ENCODE peak calls at places on chromosomes 6 and 20, in nine cellular contexts. G is PC-3, S is choroid plexus epithelial cell, U is A549, V is endothelial cell of umbilical vein, Q is adrenal gland, X is lung, O is AG10803, Z is AG04450. Y is an unnamed sample.

GRCh38 chr6:16939839-16940238 is 162.0 kb upstream of the STMND1 start:
- DNase-seq in G (no peak), S (no peak), U (no peak), V (no peak), Q (no peak), X (no peak), O (no peak), Z (no peak), Y (no peak)

GRCh38 chr20:8876381-8876780 is 192.5 kb upstream of the PLCB4 start:
- DNase-seq in G (no peak), S (no peak), U (no peak), V (no peak), Q (no peak), X (no peak), O (no peak), Z (no peak), Y (no peak)

GRCh38 chr6:124535299-124535698 is 426.9 kb upstream of the RNF217 start:
- DNase-seq in G (no peak), S (no peak), U (no peak), V (no peak), Q (no peak), X (no peak), O (no peak), Z (no peak), Y (no peak)

GRCh38 chr6:17987576-17988421 is at the start of gene KIF13A:
- DNase-seq in G (peak), S (peak), U (peak), V (peak), Q (peak), X (peak), O (peak), Z (no peak), Y (no peak)

GRCh38 chr20:50545123-50545522 is 34.9 kb downstream of the PTPN1 start:
- DNase-seq in G (no peak), S (no peak), U (no peak), V (no peak), Q (no peak), X (no peak), O (no peak), Z (no peak), Y (no peak)

GRCh38 chr20:36526521-36527011 is 14.8 kb upstream of the MYL9 start:
- DNase-seq in G (no peak), S (no peak), U (no peak), V (no peak), Q (peak), X (no peak), O (no peak), Z (no peak), Y (no peak)

GRCh38 chr20:59709636-59710035 is 105.3 kb downstream of the PHACTR3 start:
- DNase-seq in G (no peak), S (no peak), U (no peak), V (no peak), Q (no peak), X (no peak), O (no peak), Z (no peak), Y (no peak)

GRCh38 chr6:62298745-62299392 is 12.8 kb upstream of the KHDRBS2 start:
- DNase-seq in G (no peak), S (no peak), U (no peak), V (no peak), Q (no peak), X (no peak), O (no peak), Z (no peak), Y (no peak)

GRCh38 chr6:7959453-7959852 is 48.9 kb upstream of the TXNDC5 start:
- DNase-seq in G (peak), S (no peak), U (no peak), V (peak), Q (no peak), X (no peak), O (no peak), Z (no peak), Y (no peak)

GRCh38 chr6:92364948-92365386 is 1054.4 kb downstream of the EPHA7 start:
- DNase-seq in G (no peak), S (peak), U (no peak), V (no peak), Q (no peak), X (no peak), O (peak), Z (no peak), Y (no peak)

GRCh38 chr6:47437592-47437991 is 40.0 kb upstream of the CD2AP start:
- DNase-seq in G (no peak), S (no peak), U (no peak), V (no peak), Q (no peak), X (no peak), O (no peak), Z (no peak), Y (no peak)

GRCh38 chr6:34246563-34247391 is 2.0 kb downstream of the SMIM29 start:
- DNase-seq in G (peak), S (peak), U (no peak), V (peak), Q (no peak), X (no peak), O (no peak), Z (no peak), Y (no peak)

GRCh38 chr6:53336070-53336469 is 12.7 kb downstream of the ELOVL5 start:
- DNase-seq in G (no peak), S (no peak), U (no peak), V (no peak), Q (no peak), X (no peak), O (no peak), Z (no peak), Y (no peak)

GRCh38 chr6:53338304-53338703 is 10.4 kb downstream of the ELOVL5 start:
- DNase-seq in G (no peak), S (no peak), U (no peak), V (no peak), Q (no peak), X (no peak), O (no peak), Z (no peak), Y (no peak)

GRCh38 chr6:53331678-53332077 is 17.1 kb downstream of the ELOVL5 start:
- DNase-seq in G (no peak), S (no peak), U (no peak), V (no peak), Q (no peak), X (no peak), O (no peak), Z (no peak), Y (no peak)

GRCh38 chr6:53333439-53334408 is 15.0 kb downstream of the ELOVL5 start:
- DNase-seq in G (no peak), S (no peak), U (no peak), V (no peak), Q (no peak), X (no peak), O (no peak), Z (no peak), Y (no peak)

DNA sequence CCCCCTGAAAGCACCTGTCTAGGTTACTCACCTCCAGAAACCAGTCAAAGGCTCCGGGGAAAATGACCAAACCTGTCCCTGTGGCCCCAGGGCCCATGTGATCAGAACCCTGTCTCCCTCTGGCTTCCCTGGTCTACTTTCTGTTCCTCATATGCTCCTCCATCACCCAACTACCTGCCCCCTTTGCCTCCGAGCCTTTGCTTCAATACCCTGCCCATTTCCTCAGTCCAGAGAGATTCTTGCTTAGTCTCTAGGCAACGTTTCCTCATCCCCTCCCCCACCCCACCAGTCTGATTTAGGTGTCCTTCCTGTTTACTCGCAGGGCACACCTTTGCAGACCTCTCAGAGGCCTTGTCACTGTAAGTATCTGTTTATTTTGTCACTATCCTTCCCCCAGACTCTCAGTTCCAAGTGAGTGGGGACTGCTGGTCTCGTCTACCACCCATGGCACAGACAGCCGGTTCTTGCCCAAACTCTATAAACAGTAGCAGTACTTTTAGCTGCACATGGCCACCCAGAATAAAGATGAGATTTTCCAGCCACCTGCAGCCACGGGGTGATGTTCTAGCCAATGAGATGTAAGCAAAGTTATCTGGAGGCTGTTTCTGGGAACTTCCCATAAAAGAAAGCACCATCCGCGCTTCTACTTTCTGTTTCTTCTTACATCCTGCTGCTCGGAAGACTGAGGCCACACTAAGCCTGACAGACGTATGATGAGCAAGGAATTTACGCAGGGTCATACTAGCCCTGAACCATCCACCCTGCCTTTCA is 13.3 kb downstream of the ELOVL5 start:
- DNase-seq in G (no peak), S (no peak), U (no peak), V (no peak), Q (no peak), X (peak), O (no peak), Z (no peak), Y (no peak)
- H3K4me3 ChIP-seq in G (no peak), S (no peak), U (no peak), V (no peak), Q (no peak), X (no peak), O (no peak), Z (no peak), Y (no peak)

GRCh38 chr6:87407531-87407895 is 259 bp upstream of the CFAP206 start:
- DNase-seq in G (peak), S (peak), U (peak), V (peak), Q (no peak), X (peak), O (peak), Z (no peak), Y (peak)

GRCh38 chr6:87408721-87409155 is 966 bp downstream of the CFAP206 start:
- DNase-seq in G (no peak), S (no peak), U (no peak), V (no peak), Q (no peak), X (no peak), O (no peak), Z (no peak), Y (no peak)

DNA sequence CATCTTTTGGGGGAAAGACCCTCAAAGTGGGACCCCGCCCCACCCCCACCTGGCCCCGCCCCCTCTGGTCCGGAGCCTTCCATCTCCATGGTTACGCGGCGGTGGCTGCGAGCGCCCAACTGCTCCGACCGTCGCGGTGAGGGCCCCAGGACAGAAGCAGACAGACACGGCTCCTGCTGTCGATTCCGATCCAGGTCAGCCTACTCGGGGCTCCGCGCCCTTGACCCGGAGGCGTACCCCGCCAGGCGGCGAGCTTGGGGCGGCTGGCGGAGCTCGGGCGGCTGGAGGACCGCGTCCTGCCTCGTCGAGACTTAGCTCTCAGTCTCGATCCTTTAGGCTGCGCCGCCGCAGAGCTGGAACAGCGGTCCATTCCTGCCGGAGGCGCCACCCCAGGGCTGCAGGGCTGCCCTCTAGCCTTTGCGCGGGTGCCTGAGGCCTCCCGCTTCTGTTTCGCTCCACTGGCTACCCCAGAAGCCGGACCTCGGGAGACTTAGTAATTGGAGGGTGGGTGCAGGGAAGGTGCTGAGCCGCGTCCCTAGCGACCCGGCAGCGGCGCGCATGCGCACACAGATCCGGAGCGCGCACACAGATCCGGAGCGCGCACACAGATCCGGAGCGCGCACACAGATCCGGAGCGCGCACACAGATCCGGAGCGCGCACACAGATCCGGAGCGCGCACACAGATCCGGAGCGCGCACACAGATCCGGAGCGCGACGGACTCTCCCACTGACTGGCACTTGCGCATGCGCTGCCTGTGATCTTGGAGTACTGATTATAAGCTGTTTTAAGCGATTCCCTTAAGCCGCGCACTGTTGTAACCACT is at the start of gene CFAP206:
- DNase-seq in G (peak), S (peak), U (peak), V (peak), Q (peak), X (peak), O (peak), Z (peak), Y (peak)
- TF ChIP-seq CTCF in G (no peak), S (peak), U (no peak), V (peak), Q (no peak), X (no peak), O (no peak), Z (peak), Y (peak)

DNA sequence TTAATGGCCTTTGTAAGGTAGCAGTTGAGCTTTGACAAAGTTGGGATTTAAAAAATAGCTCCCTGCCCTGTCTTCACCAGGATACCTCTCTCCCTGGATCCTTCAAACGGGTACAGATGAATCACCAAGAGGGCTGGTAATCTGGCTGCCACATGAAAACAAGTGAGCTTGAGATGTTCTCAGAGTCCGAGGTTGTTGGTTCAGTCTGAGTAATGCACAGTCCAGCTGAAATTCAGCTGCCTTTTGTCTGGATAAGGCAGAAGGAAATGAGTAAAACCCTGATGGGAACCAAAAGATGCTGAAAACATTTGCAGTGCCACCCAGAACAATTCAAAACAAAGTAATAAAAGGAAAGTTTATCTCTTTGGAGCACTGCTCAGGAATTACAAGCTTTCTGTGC is 86.8 kb downstream of the GJA1 start:
- DNase-seq in G (peak), S (peak), U (peak), V (peak), Q (peak), X (no peak), O (peak), Z (peak), Y (peak)
- H3K4me3 ChIP-seq in G (peak), S (no peak), U (no peak), V (no peak), Q (no peak), X (no peak), O (peak), Z (no peak), Y (no peak)

DNA sequence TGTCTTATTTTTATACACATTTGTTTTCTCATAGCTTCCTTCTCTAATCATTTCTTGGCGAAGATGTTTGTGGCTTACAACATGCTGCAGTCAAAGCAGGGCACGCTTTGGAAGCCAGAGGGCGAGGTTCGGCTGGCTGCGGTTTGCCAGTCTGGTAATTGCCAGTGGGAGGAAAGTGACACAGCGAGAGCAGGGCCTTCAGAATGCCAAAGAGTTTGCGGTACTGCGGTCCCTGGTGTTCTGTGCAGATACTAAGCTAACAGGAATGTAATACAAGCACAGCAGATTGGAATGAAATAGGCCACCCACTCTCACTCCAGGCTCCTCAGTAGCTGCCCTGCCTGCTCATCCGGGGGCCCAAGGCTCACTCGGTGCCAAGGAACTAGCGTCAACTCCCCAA is 58.7 kb upstream of the TGM3 start:
- DNase-seq in G (peak), S (peak), U (no peak), V (no peak), Q (no peak), X (no peak), O (peak), Z (peak), Y (peak)
- TF ChIP-seq CTCF in G (peak), S (no peak), U (no peak), V (no peak), Q (no peak), X (no peak), O (peak), Z (no peak), Y (peak)

GRCh38 chr6:32602403-32602802 is 12.8 kb upstream of the HLA-DRB1 start:
- DNase-seq in G (no peak), S (no peak), U (no peak), V (no peak), Q (no peak), X (no peak), O (no peak), Z (no peak), Y (no peak)

DNA sequence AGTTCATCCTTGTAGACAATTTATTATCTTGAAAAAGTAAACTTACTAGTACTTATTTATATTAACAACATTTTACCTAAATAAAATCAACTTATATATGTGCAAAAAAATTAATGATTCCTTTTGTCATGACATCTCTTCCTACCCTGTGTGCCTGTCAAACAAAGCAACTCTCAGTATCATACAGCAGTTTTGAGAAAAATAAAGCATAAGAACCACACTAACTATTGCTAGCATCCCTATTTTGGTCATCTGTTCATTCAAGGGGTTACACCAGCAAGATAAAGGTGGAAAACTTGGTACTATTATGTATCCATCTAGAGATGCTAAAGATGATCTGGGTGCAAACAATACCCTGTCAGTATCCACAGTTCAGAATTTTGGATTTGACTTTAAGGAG is 7.4 kb upstream of the HLA-DRB1 start:
- DNase-seq in G (no peak), S (no peak), U (no peak), V (no peak), Q (no peak), X (no peak), O (no peak), Z (no peak), Y (no peak)
- H3K4me3 ChIP-seq in G (no peak), S (no peak), U (no peak), V (no peak), Q (no peak), X (no peak), O (no peak), Z (no peak), Y (no peak)

Y was measured in epithelial cell of proximal tubule.